ENCODE peak calls at places on chromosomes 3 and 15, in six cellular contexts. E, C, U, I, W and L are unnamed samples.
A peak's percentile ranks its signal among the peaks of the same experiment; 100 is the strongest.

GRCh38 chr3:98921957-98922356 is 20.5 kb upstream of the DCBLD2 start:
- DNase-seq in U (no peak), E (no peak), I (no peak), W (no peak), C (no peak), L (no peak)

GRCh38 chr15:93109370-93110105 is 20.5 kb upstream of the RGMA start:
- DNase-seq in I (no peak), C (no peak), E (peak; percentile 69), W (no peak), U (peak; percentile 53), L (peak; percentile 30)

GRCh38 chr15:72936237-72936636 is 116.0 kb upstream of the NEO1 start:
- DNase-seq in E (no peak), U (no peak), I (no peak), C (no peak), W (no peak), L (no peak)

GRCh38 chr3:52250122-52250521 is 4.6 kb downstream of the PPM1M start:
- DNase-seq in C (peak; percentile 12), U (no peak), I (no peak), W (no peak), E (no peak), L (no peak)

GRCh38 chr3:179921500-179921899 is 115.2 kb downstream of the PEX5L start:
- DNase-seq in W (no peak), U (no peak), I (no peak), E (no peak), C (no peak), L (no peak)

GRCh38 chr3:78455737-78456136 is 1312.1 kb downstream of the ROBO1 start:
- DNase-seq in E (no peak), W (no peak), I (no peak), C (no peak), U (no peak), L (no peak)

GRCh38 chr3:135622215-135622614 is 343.3 kb upstream of the PPP2R3A start:
- DNase-seq in C (no peak), E (no peak), U (no peak), W (no peak), I (no peak), L (no peak)

GRCh38 chr15:57551717-57552677 is 39.7 kb upstream of the MYZAP start:
- DNase-seq in U (no peak), E (peak; percentile 98), W (peak; percentile 44), C (no peak), I (no peak), L (no peak)

GRCh38 chr3:56812749-56813655 is 11.3 kb upstream of the ARHGEF3 start:
- DNase-seq in I (no peak), W (no peak), U (no peak), C (no peak), E (no peak), L (no peak)

GRCh38 chr3:13022348-13023250 is 50.6 kb downstream of the IQSEC1 start:
- DNase-seq in U (peak; percentile 87), I (no peak), C (peak; percentile 95), W (no peak), E (peak; percentile 66), L (peak; percentile 82)

GRCh38 chr3:54040476-54040875 is 81.9 kb upstream of the CACNA2D3 start:
- DNase-seq in U (no peak), I (no peak), W (no peak), E (no peak), C (no peak), L (no peak)

GRCh38 chr3:62128028-62128427 is 245.3 kb downstream of the FEZF2 start:
- DNase-seq in I (no peak), E (no peak), U (no peak), W (no peak), C (no peak), L (peak; percentile 41)

GRCh38 chr3:89260721-89261120 is 153.3 kb downstream of the EPHA3 start:
- DNase-seq in W (no peak), C (no peak), E (no peak), U (no peak), I (no peak), L (no peak)

GRCh38 chr3:148873270-148873927 is 8.3 kb downstream of the CPA3 start:
- DNase-seq in W (peak; percentile 62), U (peak; percentile 18), C (no peak), I (no peak), E (no peak), L (no peak)

GRCh38 chr3:40043444-40043755 is 234.0 kb downstream of the MYRIP start:
- DNase-seq in C (no peak), E (no peak), I (no peak), W (peak; percentile 15), U (no peak), L (no peak)

GRCh38 chr3:122682016-122682374 is 1.4 kb downstream of the PARP14 start:
- DNase-seq in W (no peak), I (no peak), E (no peak), U (no peak), C (no peak), L (no peak)

GRCh38 chr15:61750271-61751084 is 309.8 kb downstream of the VPS13C start:
- DNase-seq in I (no peak), E (no peak), U (peak; percentile 37), C (no peak), W (peak; percentile 12), L (no peak)

GRCh38 chr3:66496731-66497130 is 4.1 kb downstream of the LRIG1 start:
- DNase-seq in W (no peak), I (no peak), U (no peak), C (no peak), E (no peak), L (no peak)

GRCh38 chr3:66493464-66494099 is 7.2 kb downstream of the LRIG1 start:
- DNase-seq in C (no peak), E (no peak), I (no peak), W (no peak), U (no peak), L (no peak)

GRCh38 chr3:66494964-66495581 is 5.7 kb downstream of the LRIG1 start:
- DNase-seq in I (no peak), W (no peak), C (no peak), E (no peak), U (no peak), L (no peak)

GRCh38 chr3:66497288-66497972 is 3.4 kb downstream of the LRIG1 start:
- DNase-seq in I (no peak), W (no peak), E (no peak), U (no peak), C (no peak), L (no peak)

DNA sequence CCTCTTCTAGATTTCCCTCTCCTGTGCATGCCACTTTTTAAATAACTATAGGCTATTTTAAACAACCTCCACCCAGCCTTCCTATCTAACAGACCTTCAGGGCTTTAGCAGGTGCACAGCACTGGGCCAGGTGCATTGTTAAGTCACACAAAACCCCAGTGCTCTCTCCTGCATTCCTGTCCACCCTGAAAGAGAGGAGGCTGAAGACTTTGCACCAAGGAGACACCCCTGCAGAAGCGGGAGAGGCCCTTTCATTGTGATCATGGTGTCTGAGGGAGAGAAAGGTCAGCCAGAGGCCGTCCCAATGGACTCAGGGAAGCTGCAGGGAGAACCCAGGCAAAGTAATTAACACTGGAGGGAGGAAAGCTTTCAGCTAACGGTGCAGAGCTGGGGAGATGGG is 5.2 kb downstream of the LRIG1 start:
- DNase-seq in U (no peak), I (no peak), W (no peak), E (no peak), C (no peak), L (no peak)
- H3K4me1 ChIP-seq in U (peaks cover 62% of the 10 kb centered on the region), I (peaks cover 79% of the 10 kb centered on the region), W (peaks cover 84% of the 10 kb centered on the region), E (peaks cover 24% of the 10 kb centered on the region), C (peaks cover 6% of the 10 kb centered on the region), L (peaks cover 71% of the 10 kb centered on the region)

DNA sequence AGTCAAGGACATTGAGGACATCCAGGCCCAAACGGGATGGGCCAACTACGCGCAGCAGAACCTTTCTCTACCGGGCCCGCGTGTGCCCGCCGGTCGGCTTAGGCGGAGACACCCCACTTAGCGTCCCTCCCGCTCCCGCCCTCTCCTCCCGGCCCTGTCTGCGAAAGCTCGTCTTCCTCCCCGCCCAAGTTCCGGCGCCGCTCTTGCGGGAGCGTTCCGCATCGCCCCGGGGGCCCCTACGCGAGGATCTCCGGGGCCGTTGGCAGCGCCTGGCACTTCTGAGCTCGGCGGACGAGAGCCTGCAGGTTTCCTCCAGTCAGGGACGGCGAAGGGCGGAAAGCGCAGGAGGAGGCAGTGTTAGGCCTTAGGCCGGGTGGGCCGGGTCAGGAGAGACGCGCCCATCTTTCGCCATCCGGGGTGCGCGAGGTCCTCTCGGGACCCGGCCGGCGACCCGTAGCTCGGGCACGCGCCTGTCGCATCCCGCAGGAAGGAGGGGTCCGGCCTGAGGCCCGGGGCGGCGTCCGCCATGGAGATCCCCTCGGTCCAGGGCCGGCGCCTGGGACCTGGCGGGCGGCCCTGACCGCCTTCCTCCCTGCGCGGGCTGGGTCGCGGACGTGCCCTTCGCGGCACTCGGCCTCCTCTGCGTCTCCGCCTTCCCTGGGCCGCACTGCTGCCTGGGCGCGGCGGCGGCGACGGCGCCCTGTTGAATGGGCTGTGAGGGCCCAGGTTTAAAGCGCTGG is at the start of gene FEM1B:
- DNase-seq in C (peak; percentile 95), I (peak; percentile 94), W (peak; percentile 87), U (peak; percentile 97), E (peak; percentile 95), L (peak; percentile 93)
- H3K4me1 ChIP-seq in C (peaks cover 3% of the 10 kb centered on the region), I (peaks cover 74% of the 10 kb centered on the region), W (peaks cover 43% of the 10 kb centered on the region), U (peaks cover 51% of the 10 kb centered on the region), E (peaks cover 3% of the 10 kb centered on the region), L (peaks cover 61% of the 10 kb centered on the region)

DNA sequence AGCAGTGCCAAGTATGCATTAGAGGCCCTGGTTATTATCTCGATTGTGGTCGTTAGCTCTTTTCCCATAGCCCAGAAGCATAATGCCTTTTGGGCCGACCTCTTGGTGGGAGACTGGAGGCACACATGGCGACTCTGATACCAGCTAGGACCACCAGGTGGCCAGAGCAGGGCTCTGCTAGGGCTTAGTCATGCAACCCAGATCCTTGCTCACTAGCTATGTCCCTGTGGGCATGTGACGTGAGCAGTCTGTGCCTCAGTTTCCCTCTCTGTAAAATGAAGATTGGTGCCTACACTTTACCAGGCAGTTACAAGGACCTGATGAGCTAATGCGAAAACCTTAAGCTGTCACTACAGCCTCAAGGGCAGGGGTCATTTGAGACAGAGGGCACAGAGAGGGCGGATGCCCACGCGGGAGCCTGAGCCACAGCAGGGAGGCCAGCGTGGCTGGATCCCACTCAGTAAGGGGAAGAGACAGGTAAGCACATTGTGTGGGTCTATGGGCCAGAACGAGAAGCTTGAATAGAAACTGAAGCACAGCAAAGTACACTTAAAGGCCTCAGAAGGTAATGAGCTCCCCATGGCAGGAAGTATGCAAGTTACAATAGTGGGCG is 8.8 kb downstream of the KLF15 start:
- DNase-seq in I (peak; percentile 56), E (peak; percentile 70), U (peak; percentile 44), W (no peak), C (no peak), L (peak; percentile 11)
- H3K4me1 ChIP-seq in I (no peaks in the 10 kb centered on the region), E (no peaks in the 10 kb centered on the region), U (peaks cover 33% of the 10 kb centered on the region), W (peaks cover 88% of the 10 kb centered on the region), C (peaks cover 21% of the 10 kb centered on the region), L (peaks cover 58% of the 10 kb centered on the region)

GRCh38 chr3:48423241-48423882 is 6.5 kb downstream of the PLXNB1 start:
- DNase-seq in W (no peak), C (peak; percentile 53), U (no peak), E (no peak), I (no peak), L (no peak)

GRCh38 chr3:48426401-48426909 is 3.4 kb downstream of the PLXNB1 start:
- DNase-seq in C (peak; percentile 85), E (no peak), I (no peak), U (no peak), W (no peak), L (no peak)

GRCh38 chr3:48423883-48424695 is 5.8 kb downstream of the PLXNB1 start:
- DNase-seq in C (peak; percentile 74), I (no peak), W (no peak), U (no peak), E (no peak), L (peak; percentile 47)

GRCh38 chr3:48426944-48427629 is 2.8 kb downstream of the PLXNB1 start:
- DNase-seq in C (no peak), I (no peak), U (no peak), W (no peak), E (no peak), L (no peak)

GRCh38 chr3:48425281-48425812 is 4.5 kb downstream of the PLXNB1 start:
- DNase-seq in U (no peak), W (peak; percentile 56), C (peak; percentile 86), I (no peak), E (no peak), L (no peak)
- H3K4me1 ChIP-seq in U (peaks cover 39% of the 10 kb centered on the region), W (peaks cover 65% of the 10 kb centered on the region), C (peaks cover 15% of the 10 kb centered on the region), I (peaks cover 78% of the 10 kb centered on the region), E (peaks cover 9% of the 10 kb centered on the region), L (peaks cover 4% of the 10 kb centered on the region)